ENCODE peak calls at places on chromosomes 4 and X, in four cellular contexts. R is WTC11, G is progenitor cell of endocrine pancreas, M is brain microvascular endothelial cell. E is an unnamed sample.

GRCh38 chrX:74804574-74804973 is 120.7 kb downstream of the NEXMIF start:
- DNase-seq in R (no peak), G (no peak), M (no peak), E (no peak)

GRCh38 chr4:42152507-42153504 is at the start of gene BEND4:
- DNase-seq in R (peak), G (peak), M (no peak), E (no peak)

GRCh38 chr4:159308571-159309340 is 205.9 kb downstream of the RAPGEF2 start:
- DNase-seq in R (no peak), G (no peak), M (no peak), E (no peak)

GRCh38 chr4:1513936-1514483 is 107.8 kb upstream of the NKX1-1 start:
- DNase-seq in R (no peak), G (no peak), M (no peak), E (no peak)

GRCh38 chrX:10054396-10054795 is 87.2 kb downstream of the CLDN34 start:
- DNase-seq in R (no peak), G (no peak), M (no peak), E (peak)

GRCh38 chr4:184344899-184345572 is 127.4 kb upstream of the ENPP6 start:
- DNase-seq in R (no peak), G (no peak), M (no peak), E (no peak)

GRCh38 chr4:172858731-172859230 is 309.8 kb upstream of the GALNT7 start:
- DNase-seq in R (no peak), G (no peak), M (no peak), E (no peak)

GRCh38 chrX:149570668-149571067 is 16.6 kb downstream of the MAGEA9B start:
- DNase-seq in R (no peak), G (no peak), M (peak), E (no peak)

GRCh38 chr4:125198916-125199315 is 115.8 kb upstream of the FAT4 start:
- DNase-seq in R (no peak), G (no peak), M (peak), E (no peak)

GRCh38 chr4:159016527-159017137 is 86.2 kb upstream of the RAPGEF2 start:
- DNase-seq in R (peak), G (no peak), M (no peak), E (no peak)

GRCh38 chr4:97153042-97153441 is 990.2 kb downstream of the STPG2 start:
- DNase-seq in R (no peak), G (no peak), M (peak), E (no peak)
- TF ChIP-seq CTCF in R (no peak), G (peak), M (peak), E (no peak)

DNA sequence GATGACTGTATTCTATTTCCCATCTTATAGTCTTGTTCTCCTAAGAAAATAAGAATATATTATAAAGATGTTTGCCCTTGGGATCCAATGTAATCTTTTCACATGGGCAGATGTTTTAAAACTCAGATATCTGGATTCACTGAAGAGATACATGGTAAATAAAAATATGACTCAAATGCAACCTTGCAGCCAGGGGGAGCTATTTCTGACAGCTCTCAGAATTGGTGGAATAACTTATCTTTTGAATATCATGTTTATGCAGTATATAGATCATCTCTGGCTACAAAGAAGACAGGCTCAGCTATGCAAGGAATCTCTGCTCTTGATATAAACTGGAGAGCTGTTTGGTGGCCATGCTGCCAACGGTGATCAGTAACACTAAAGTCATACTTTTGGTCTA is 274.7 kb downstream of the GLUD2 start:
- DNase-seq in R (no peak), G (no peak), M (peak), E (no peak)
- TF ChIP-seq CTCF in R (no peak), G (no peak), M (peak), E (no peak)

GRCh38 chr4:48905363-48906015 is 1.1 kb downstream of the OCIAD2 start:
- DNase-seq in R (no peak), G (no peak), M (peak), E (no peak)
- TF ChIP-seq CTCF in R (no peak), G (peak), M (peak), E (no peak)

GRCh38 chr4:99154658-99155342 is 10.7 kb upstream of the ADH4 start:
- DNase-seq in R (no peak), G (no peak), M (no peak), E (no peak)

GRCh38 chr4:99157478-99157935 is 13.4 kb upstream of the ADH4 start:
- DNase-seq in R (no peak), G (no peak), M (no peak), E (no peak)

GRCh38 chr4:99161700-99162099 is 17.6 kb upstream of the ADH4 start:
- DNase-seq in R (no peak), G (no peak), M (no peak), E (no peak)

GRCh38 chr4:99156992-99157391 is 12.9 kb upstream of the ADH4 start:
- DNase-seq in R (no peak), G (no peak), M (no peak), E (no peak)

GRCh38 chr4:99159699-99160098 is 15.6 kb upstream of the ADH4 start:
- DNase-seq in R (no peak), G (no peak), M (no peak), E (no peak)
- TF ChIP-seq CTCF in R (no peak), G (no peak), M (no peak), E (no peak)

E was measured in lung.